ENCODE peak calls at places on chromosomes 16 and 17, in five cellular contexts. F is NT2/D1, M is HepG2, K is H1, R is GM12878. P is an unnamed sample.

GRCh38 chr16:593406-593805 is 3.5 kb downstream of the RAB40C start:
- DNase-seq in F (no peak), M (no peak), K (no peak), R (no peak), P (no peak)

GRCh38 chr16:22322741-22323140 is 25.5 kb downstream of the POLR3E start:
- DNase-seq in F (no peak), M (no peak), K (no peak), R (no peak), P (no peak)

GRCh38 chr17:41784207-41784744 is 2.2 kb downstream of the JUP start:
- DNase-seq in F (no peak), M (no peak), K (no peak), R (no peak), P (no peak)

GRCh38 chr17:50347087-50347893 is 1.4 kb downstream of the XYLT2 start:
- DNase-seq in F (no peak), M (no peak), K (peak), R (no peak), P (no peak)

GRCh38 chr17:36133629-36134259 is 30.1 kb downstream of the CCL4 start:
- DNase-seq in F (no peak), M (peak), K (no peak), R (no peak), P (no peak)

GRCh38 chr17:69401251-69401650 is 13.2 kb upstream of the MAP2K6 start:
- DNase-seq in F (no peak), M (no peak), K (no peak), R (no peak), P (no peak)

GRCh38 chr17:57902800-57903759 is 52.1 kb downstream of the CUEDC1 start:
- DNase-seq in F (no peak), M (peak), K (no peak), R (peak), P (no peak)

GRCh38 chr17:52660692-52661091 is 502.2 kb upstream of the CA10 start:
- DNase-seq in F (no peak), M (no peak), K (no peak), R (no peak), P (no peak)

GRCh38 chr16:20851601-20852000 is 45.3 kb downstream of the REXO5 start:
- DNase-seq in F (no peak), M (peak), K (no peak), R (no peak), P (no peak)

GRCh38 chr17:19728114-19728495 is 11.7 kb upstream of the SLC47A2 start:
- DNase-seq in F (no peak), M (peak), K (no peak), R (no peak), P (no peak)

GRCh38 chr17:8320990-8321389 is 10.9 kb downstream of the ARHGEF15 start:
- DNase-seq in F (no peak), M (no peak), K (no peak), R (no peak), P (no peak)

GRCh38 chr17:21689604-21690003 is 2.7 kb upstream of the KCNJ18 start:
- DNase-seq in F (no peak), M (no peak), K (no peak), R (no peak), P (no peak)

GRCh38 chr17:70144260-70144846 is 25.0 kb upstream of the KCNJ2 start:
- DNase-seq in F (no peak), M (peak), K (no peak), R (no peak), P (no peak)

GRCh38 chr17:80397686-80398085 is 17.3 kb upstream of the ENDOV start:
- DNase-seq in F (no peak), M (no peak), K (no peak), R (no peak), P (no peak)

GRCh38 chr16:66274335-66275110 is 92.0 kb upstream of the CDH5 start:
- DNase-seq in F (no peak), M (peak), K (no peak), R (no peak), P (no peak)

GRCh38 chr17:8997994-8998628 is 23.2 kb upstream of the NTN1 start:
- DNase-seq in F (no peak), M (peak), K (peak), R (peak), P (peak)

GRCh38 chr17:78934681-78935418 is 9.7 kb upstream of the TIMP2 start:
- DNase-seq in F (no peak), M (no peak), K (no peak), R (no peak), P (no peak)

GRCh38 chr17:38402897-38403296 is 25.4 kb upstream of the ARHGAP23 start:
- DNase-seq in F (no peak), M (no peak), K (no peak), R (no peak), P (no peak)

GRCh38 chr17:77555741-77556291 is 402.7 kb upstream of the TNRC6C start:
- DNase-seq in F (no peak), M (no peak), K (no peak), R (no peak), P (no peak)

GRCh38 chr16:84380405-84380804 is 12.1 kb downstream of the ATP2C2 start:
- DNase-seq in F (no peak), M (no peak), K (no peak), R (peak), P (no peak)

GRCh38 chr17:44969144-44969780 is 1.2 kb upstream of the C1QL1 start:
- DNase-seq in F (no peak), M (no peak), K (peak), R (no peak), P (no peak)

GRCh38 chr16:59697746-59698145 is 963.6 kb upstream of the GOT2 start:
- DNase-seq in F (no peak), M (no peak), K (no peak), R (no peak), P (no peak)
- TF ChIP-seq SUZ12 in F (no peak), M (no peak), K (no peak), R (no peak), P (no peak)

DNA sequence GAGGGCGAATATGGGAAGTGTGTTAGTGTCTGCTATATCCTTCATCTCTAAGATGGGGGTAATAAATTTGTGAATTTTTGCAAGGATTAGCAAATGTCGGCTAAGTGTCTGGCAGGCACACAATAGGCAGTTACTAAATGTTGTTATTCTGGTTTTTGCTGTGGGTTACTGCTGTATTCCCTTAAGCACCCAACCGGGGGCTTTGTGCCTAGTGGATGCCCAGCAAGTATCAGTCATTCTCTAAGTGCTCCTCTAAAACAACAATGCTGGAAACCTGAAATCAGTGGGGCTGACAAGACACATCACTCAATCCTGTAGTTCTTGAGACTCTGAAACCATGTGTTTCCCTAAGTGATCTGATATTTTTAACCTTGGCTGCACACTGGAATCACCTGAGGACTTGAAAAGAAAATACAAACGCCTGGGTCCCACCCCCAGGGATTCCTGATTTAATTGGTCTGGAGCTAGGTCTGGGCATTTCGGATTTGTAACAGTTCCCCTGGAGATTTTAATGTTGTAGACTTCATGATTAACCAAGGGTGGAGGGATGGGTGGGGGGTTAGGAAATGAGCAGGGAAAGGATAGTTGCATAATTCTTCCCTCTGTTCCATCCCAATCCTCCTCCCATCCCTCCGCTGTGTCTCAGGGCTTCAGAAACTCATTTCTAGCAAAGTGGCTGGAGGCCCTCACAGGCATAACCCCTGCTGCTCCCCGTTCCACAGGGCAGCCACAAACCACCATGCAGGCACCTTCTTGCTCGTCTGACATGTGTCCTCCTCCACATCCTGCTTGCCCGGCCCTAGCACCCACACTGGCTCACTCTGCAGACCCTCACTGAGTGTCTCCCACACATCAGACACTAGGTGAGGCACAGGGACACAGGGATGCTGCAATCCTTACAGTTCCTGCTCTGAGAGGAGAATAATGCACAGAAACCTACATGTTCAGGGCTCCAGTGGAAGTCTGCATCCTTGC is 61.6 kb upstream of the LYRM9 start:
- DNase-seq in F (no peak), M (no peak), K (no peak), R (no peak), P (no peak)
- TF ChIP-seq SUZ12 in F (no peak), M (no peak), K (no peak), R (no peak), P (no peak)

DNA sequence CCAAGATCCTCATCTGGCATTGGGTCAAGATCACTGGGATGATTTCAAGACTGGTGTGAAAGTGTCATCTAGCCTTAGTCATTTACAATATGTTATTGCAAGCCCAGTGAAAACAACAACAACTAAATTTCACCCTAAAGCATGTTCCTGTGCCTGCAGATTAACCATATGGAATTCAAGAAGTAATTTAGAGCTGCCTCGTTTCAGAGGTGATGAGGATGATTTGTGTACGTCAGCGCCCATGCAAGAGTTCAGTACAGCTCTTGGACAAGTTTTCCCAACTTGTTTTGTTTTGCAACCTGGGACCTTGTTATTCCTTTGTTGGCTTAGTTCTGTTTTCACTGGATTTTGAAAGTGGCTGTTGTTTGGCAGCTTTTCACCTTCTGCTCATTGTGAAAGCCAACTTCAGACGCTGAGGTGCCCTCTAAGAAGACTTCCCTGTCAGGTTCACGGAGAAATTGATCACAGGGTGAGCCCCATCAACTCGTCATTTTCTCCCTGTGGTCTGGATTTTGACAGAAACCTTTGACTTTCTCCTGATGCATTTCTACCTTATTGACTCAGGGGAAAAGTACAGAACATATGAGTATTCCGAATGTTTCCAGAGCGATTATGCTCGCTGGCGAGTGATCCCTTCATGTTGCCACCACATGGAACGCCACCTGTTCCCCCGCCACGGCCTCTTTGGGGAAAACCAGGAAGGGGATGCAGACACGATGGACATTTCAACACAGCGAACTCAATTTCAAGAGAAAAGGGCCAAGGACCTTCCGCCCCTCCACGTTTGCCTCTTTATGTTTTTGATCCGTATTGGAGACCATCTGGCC is 85.6 kb downstream of the FOXL1 start:
- DNase-seq in F (no peak), M (no peak), K (no peak), R (no peak), P (no peak)
- TF ChIP-seq SUZ12 in F (no peak), M (no peak), K (no peak), R (no peak), P (no peak)

DNA sequence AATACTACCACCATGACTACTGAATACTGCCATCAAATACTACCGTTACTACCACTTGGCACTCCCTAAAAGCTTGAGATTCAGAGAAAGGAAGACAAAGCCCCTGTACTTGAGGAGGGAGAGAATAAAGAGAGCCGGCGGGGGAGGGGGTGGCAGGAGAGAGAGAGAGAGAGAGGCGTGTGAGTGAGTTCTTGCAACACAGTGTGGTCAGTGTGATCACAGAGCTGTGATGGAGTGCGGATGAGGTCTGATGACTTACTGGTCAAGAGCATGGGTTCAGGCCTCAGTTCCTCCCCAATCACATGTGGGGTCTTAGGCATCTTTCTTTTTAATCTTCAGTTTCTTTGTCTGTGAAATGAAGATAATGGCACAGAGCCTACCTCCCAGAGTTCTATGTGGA is 19.2 kb downstream of the PRKCB start:
- DNase-seq in F (no peak), M (no peak), K (no peak), R (no peak), P (no peak)
- TF ChIP-seq SUZ12 in F (no peak), M (no peak), K (no peak), R (no peak), P (no peak)

GRCh38 chr16:47043970-47044684 is 70.7 kb upstream of the DNAJA2 start:
- DNase-seq in F (no peak), M (no peak), K (no peak), R (no peak), P (no peak)

GRCh38 chr16:47046726-47047602 is 73.5 kb upstream of the DNAJA2 start:
- DNase-seq in F (no peak), M (no peak), K (no peak), R (peak), P (no peak)

GRCh38 chr16:47045023-47045422 is 71.5 kb upstream of the DNAJA2 start:
- DNase-seq in F (no peak), M (no peak), K (no peak), R (no peak), P (no peak)

GRCh38 chr16:47045459-47045858 is 72.0 kb upstream of the DNAJA2 start:
- DNase-seq in F (no peak), M (no peak), K (no peak), R (no peak), P (no peak)

GRCh38 chr16:47043200-47043599 is 69.7 kb upstream of the DNAJA2 start:
- DNase-seq in F (no peak), M (no peak), K (no peak), R (no peak), P (no peak)
- TF ChIP-seq SUZ12 in F (no peak), M (no peak), K (no peak), R (no peak), P (no peak)

P was measured in HEK293T.